ENCODE peak calls at places on chromosomes 3 and 15, in ten cellular contexts. G, O, F, L, Q, M, I, A, E and R are unnamed samples.

GRCh38 chr3:69568926-69569325 is 170.3 kb upstream of the MITF start:
- DNase-seq in G (no peak), L (no peak), O (no peak), Q (no peak), E (no peak), M (no peak), I (no peak), A (no peak), F (no peak), R (no peak)

GRCh38 chr3:60291115-60291514 is 960.1 kb downstream of the FHIT start:
- DNase-seq in O (no peak), M (no peak), E (no peak), Q (no peak), A (no peak), L (no peak), F (no peak), G (no peak), I (no peak), R (no peak)

GRCh38 chr15:39530446-39531342 is 50.2 kb upstream of the THBS1 start:
- DNase-seq in Q (no peak), I (no peak), A (no peak), G (no peak), F (no peak), L (no peak), O (no peak), E (no peak), M (no peak), R (no peak)

GRCh38 chr15:48643776-48644497 is 1.6 kb downstream of the FBN1 start:
- DNase-seq in F (no peak), Q (no peak), M (no peak), O (no peak), L (no peak), A (no peak), G (no peak), I (no peak), E (no peak), R (no peak)

GRCh38 chr3:4741404-4742307 is 237.6 kb upstream of the BHLHE40 start:
- DNase-seq in F (peak), L (no peak), E (peak), Q (no peak), O (no peak), G (no peak), I (peak), A (peak), M (peak), R (peak)

GRCh38 chr3:84439476-84439875 is 519.3 kb upstream of the CADM2 start:
- DNase-seq in G (no peak), F (no peak), M (no peak), E (no peak), A (no peak), I (no peak), Q (no peak), O (no peak), L (no peak), R (no peak)

GRCh38 chr15:65806387-65806786 is 14.3 kb upstream of the DENND4A start:
- DNase-seq in Q (no peak), F (no peak), L (no peak), E (no peak), M (no peak), I (no peak), G (no peak), O (no peak), A (no peak), R (no peak)

GRCh38 chr15:72472907-72473669 is 1.0 kb upstream of the ARIH1 start:
- DNase-seq in F (peak), E (no peak), M (no peak), L (no peak), A (no peak), I (no peak), Q (no peak), G (no peak), O (no peak), R (peak)

GRCh38 chr15:37880009-37880834 is 54.2 kb upstream of the TMCO5A start:
- DNase-seq in O (no peak), L (no peak), M (no peak), Q (no peak), F (peak), E (peak), G (peak), I (no peak), A (peak), R (peak)

GRCh38 chr3:5022966-5023776 is 43.9 kb downstream of the BHLHE40 start:
- DNase-seq in M (peak), A (no peak), F (peak), G (no peak), I (no peak), L (peak), E (peak), Q (no peak), O (peak), R (peak)

GRCh38 chr3:129618186-129618820 is 11.8 kb upstream of the PLXND1 start:
- DNase-seq in L (peak), E (no peak), I (no peak), M (no peak), F (no peak), Q (no peak), A (no peak), O (no peak), G (no peak), R (no peak)

GRCh38 chr3:149352556-149352955 is 19.1 kb upstream of the TM4SF18 start:
- DNase-seq in I (peak), O (no peak), E (peak), Q (no peak), A (peak), F (peak), M (peak), G (peak), L (peak), R (peak)

GRCh38 chr3:51386852-51387229 is 1.8 kb downstream of the MANF start:
- DNase-seq in F (no peak), E (no peak), A (no peak), G (no peak), L (peak), Q (no peak), I (no peak), M (no peak), O (no peak), R (no peak)

GRCh38 chr3:146221276-146221675 is 29.6 kb downstream of the PLSCR4 start:
- DNase-seq in M (no peak), F (no peak), E (no peak), Q (no peak), G (no peak), A (no peak), L (no peak), I (no peak), O (no peak), R (peak)

GRCh38 chr3:150961949-150962348 is 10.6 kb downstream of the CLRN1 start:
- DNase-seq in Q (no peak), L (no peak), M (no peak), O (no peak), F (no peak), I (no peak), G (no peak), E (no peak), A (no peak), R (no peak)

GRCh38 chr3:163916596-163917560 is 1161.4 kb downstream of the SI start:
- DNase-seq in O (no peak), E (peak), I (no peak), A (peak), F (peak), G (peak), Q (no peak), M (no peak), L (no peak), R (no peak)

GRCh38 chr15:100525894-100526512 is 2.7 kb downstream of the CERS3 start:
- DNase-seq in I (no peak), O (no peak), E (no peak), M (no peak), F (no peak), A (peak), Q (no peak), G (no peak), L (peak), R (no peak)

GRCh38 chr15:51046799-51047449 is 47.8 kb downstream of the TNFAIP8L3 start:
- DNase-seq in I (no peak), G (no peak), A (peak), L (no peak), F (no peak), Q (no peak), E (no peak), M (no peak), O (no peak), R (peak)

GRCh38 chr3:125300416-125300815 is 74.7 kb downstream of the ZNF148 start:
- DNase-seq in G (no peak), Q (no peak), O (no peak), F (no peak), M (no peak), E (no peak), L (no peak), A (no peak), I (no peak), R (peak)

GRCh38 chr3:182729903-182730674 is 63.2 kb upstream of the ATP11B start:
- DNase-seq in F (no peak), L (no peak), M (no peak), E (no peak), Q (no peak), O (no peak), G (no peak), A (no peak), I (no peak), R (no peak)

GRCh38 chr3:184002469-184002868 is 15.2 kb downstream of the ABCC5 start:
- DNase-seq in M (no peak), A (no peak), G (no peak), E (no peak), O (no peak), Q (no peak), F (no peak), L (no peak), I (no peak), R (no peak)

GRCh38 chr15:38991701-38992100 is 427.1 kb upstream of the RASGRP1 start:
- DNase-seq in Q (no peak), E (peak), G (no peak), L (no peak), I (no peak), A (no peak), F (peak), O (no peak), M (no peak), R (no peak)

GRCh38 chr3:73461582-73461981 is 163.2 kb downstream of the PDZRN3 start:
- DNase-seq in Q (no peak), A (no peak), E (no peak), I (no peak), L (no peak), M (no peak), F (no peak), G (no peak), O (no peak), R (no peak)

GRCh38 chr3:127407026-127407939 is 119.4 kb upstream of the PRR20G start:
- DNase-seq in G (no peak), F (no peak), I (peak), E (no peak), O (no peak), A (no peak), M (no peak), L (peak), Q (no peak), R (no peak)

GRCh38 chr3:62737449-62737848 is 137.8 kb downstream of the CADPS start:
- DNase-seq in F (no peak), O (no peak), L (no peak), M (no peak), Q (no peak), I (no peak), G (no peak), A (no peak), E (no peak), R (no peak)

GRCh38 chr3:19432679-19433078 is 284.4 kb downstream of the KCNH8 start:
- DNase-seq in O (no peak), L (no peak), A (no peak), F (no peak), M (no peak), E (no peak), I (no peak), G (no peak), Q (no peak), R (no peak)

GRCh38 chr15:32766101-32766500 is 48.3 kb downstream of the GREM1 start:
- DNase-seq in E (no peak), A (no peak), L (no peak), F (no peak), Q (no peak), M (no peak), O (no peak), I (no peak), G (no peak), R (no peak)

GRCh38 chr3:42608586-42608985 is 8.1 kb downstream of the NKTR start:
- DNase-seq in F (no peak), O (no peak), A (no peak), E (no peak), I (no peak), M (no peak), G (no peak), L (no peak), Q (no peak), R (peak)

GRCh38 chr3:30354972-30355371 is 251.4 kb upstream of the TGFBR2 start:
- DNase-seq in O (no peak), Q (no peak), A (peak), G (no peak), M (no peak), I (no peak), E (no peak), F (no peak), L (no peak), R (peak)